ENCODE peak calls at places on chromosome 4, in seven cellular contexts. O, C, I, G, V, B and N are unnamed samples.
A peak's percentile ranks its signal among the peaks of the same experiment; 100 is the strongest.

GRCh38 chr4:68373513-68373912 is 23.6 kb upstream of the YTHDC1 start:
- DNase-seq in V (peak; percentile 61), G (no peak), I (peak; percentile 26), C (peak; percentile 82), B (peak; percentile 84), O (no peak), N (peak; percentile 26)

GRCh38 chr4:39699676-39700409 is 1.9 kb downstream of the UBE2K start:
- DNase-seq in V (no peak), I (no peak), O (no peak), B (peak; percentile 43), G (no peak), C (peak; percentile 40), N (no peak)

GRCh38 chr4:167100120-167100519 is 134.2 kb downstream of the SPOCK3 start:
- DNase-seq in V (no peak), G (no peak), I (no peak), C (peak; percentile 52), B (peak; percentile 32), O (peak; percentile 19), N (no peak)

GRCh38 chr4:163384926-163385325 is 41.2 kb downstream of the NPY5R start:
- DNase-seq in O (no peak), B (no peak), I (no peak), G (no peak), C (no peak), V (no peak), N (no peak)

GRCh38 chr4:173013232-173013932 is 155.2 kb upstream of the GALNT7 start:
- DNase-seq in V (peak; percentile 67), I (peak; percentile 54), B (peak; percentile 57), G (peak; percentile 55), O (no peak), C (peak; percentile 19), N (no peak)

GRCh38 chr4:118941799-118942198 is 53.1 kb downstream of the SYNPO2 start:
- DNase-seq in G (no peak), I (no peak), V (no peak), C (peak; percentile 41), B (peak; percentile 32), O (no peak), N (no peak)

GRCh38 chr4:125546272-125546671 is 231.5 kb downstream of the FAT4 start:
- DNase-seq in C (no peak), O (no peak), I (no peak), V (no peak), B (no peak), G (no peak), N (no peak)

GRCh38 chr4:86498560-86499166 is 95.5 kb upstream of the PTPN13 start:
- DNase-seq in V (peak; percentile 13), C (peak; percentile 72), I (no peak), B (peak; percentile 74), G (peak; percentile 57), O (no peak), N (no peak)

GRCh38 chr4:172546782-172547181 is 621.8 kb upstream of the GALNT7 start:
- DNase-seq in B (no peak), O (no peak), G (no peak), V (no peak), I (no peak), C (no peak), N (no peak)

GRCh38 chr4:66741081-66741480 is 804.2 kb downstream of the CENPC start:
- DNase-seq in B (no peak), V (no peak), C (peak; percentile 59), O (no peak), G (no peak), I (no peak), N (no peak)

GRCh38 chr4:166546009-166546408 is 673.0 kb downstream of the TLL1 start:
- DNase-seq in I (no peak), B (no peak), C (no peak), G (no peak), V (no peak), O (no peak), N (no peak)

GRCh38 chr4:26242451-26242850 is 78.4 kb upstream of the RBPJ start:
- DNase-seq in V (no peak), G (no peak), B (no peak), C (peak; percentile 54), I (no peak), O (no peak), N (no peak)

GRCh38 chr4:72326692-72327632 is 242.1 kb downstream of the ADAMTS3 start:
- DNase-seq in V (no peak), I (no peak), G (peak; percentile 6), O (no peak), C (peak; percentile 13), B (peak; percentile 68), N (no peak)

GRCh38 chr4:163157157-163157556 is 9.5 kb downstream of the NAF1 start:
- DNase-seq in B (peak; percentile 15), G (no peak), O (no peak), I (no peak), C (peak; percentile 40), V (no peak), N (no peak)

GRCh38 chr4:9880411-9881197 is 99.2 kb downstream of the DRD5 start:
- DNase-seq in G (no peak), B (peak; percentile 59), C (no peak), O (no peak), I (no peak), V (no peak), N (no peak)

GRCh38 chr4:44535981-44536380 is 87.4 kb upstream of the KCTD8 start:
- DNase-seq in I (no peak), C (no peak), B (no peak), G (no peak), V (no peak), O (no peak), N (no peak)

GRCh38 chr4:128525939-128526630 is 238.5 kb upstream of the PGRMC2 start:
- DNase-seq in C (no peak), B (peak; percentile 81), G (peak; percentile 29), O (no peak), V (no peak), I (no peak), N (no peak)

GRCh38 chr4:170089274-170089742 is 448 bp downstream of the AADAT start:
- DNase-seq in G (peak; percentile 62), O (no peak), I (no peak), B (peak; percentile 39), C (peak; percentile 39), V (peak; percentile 28), N (no peak)

GRCh38 chr4:76984788-76985211 is 35.2 kb downstream of the SEPTIN11 start:
- DNase-seq in I (no peak), C (peak; percentile 95), B (peak; percentile 99), O (peak; percentile 97), V (no peak), G (peak; percentile 98), N (peak; percentile 89)

GRCh38 chr4:146646601-146647000 is 7.9 kb downstream of the POU4F2 start:
- DNase-seq in I (no peak), O (no peak), V (no peak), G (no peak), B (no peak), C (no peak), N (no peak)

GRCh38 chr4:147336252-147336651 is 144.6 kb upstream of the EDNRA start:
- DNase-seq in V (no peak), C (peak; percentile 25), B (peak; percentile 31), I (no peak), O (no peak), G (no peak), N (no peak)

GRCh38 chr4:175504316-175504715 is 307.7 kb downstream of the GPM6A start:
- DNase-seq in G (no peak), V (no peak), I (no peak), O (no peak), C (peak; percentile 2), B (no peak), N (no peak)

GRCh38 chr4:119000400-119000799 is 111.7 kb downstream of the SYNPO2 start:
- DNase-seq in G (no peak), C (no peak), O (no peak), B (no peak), V (no peak), I (no peak), N (no peak)

GRCh38 chr4:184103755-184104367 is 113.8 kb downstream of the ENPP6 start:
- DNase-seq in B (no peak), O (no peak), V (no peak), G (no peak), I (no peak), C (no peak), N (no peak)

GRCh38 chr4:164977243-164978164 is at the start of gene TRIM61:
- DNase-seq in V (peak; percentile 50), C (no peak), O (no peak), B (peak; percentile 75), G (no peak), I (peak; percentile 37), N (no peak)

GRCh38 chr4:127055349-127055748 is 577.4 kb upstream of the INTU start:
- DNase-seq in I (no peak), O (peak; percentile 66), C (peak; percentile 79), B (peak; percentile 56), G (no peak), V (no peak), N (no peak)

GRCh38 chr4:128153795-128154194 is 92.7 kb downstream of the LARP1B start:
- DNase-seq in I (no peak), O (no peak), G (no peak), B (peak; percentile 58), C (no peak), V (no peak), N (no peak)

GRCh38 chr4:39043058-39043696 is 11.0 kb upstream of the TMEM156 start:
- DNase-seq in C (peak; percentile 69), I (no peak), V (no peak), G (peak; percentile 92), O (no peak), B (peak; percentile 32), N (no peak)

GRCh38 chr4:161813389-161813788 is 350.4 kb downstream of the FSTL5 start:
- DNase-seq in V (no peak), O (no peak), I (no peak), B (no peak), G (no peak), C (no peak), N (no peak)

GRCh38 chr4:40850496-40850895 is 100.7 kb downstream of the NSUN7 start:
- DNase-seq in O (no peak), V (no peak), I (no peak), B (no peak), C (peak; percentile 29), G (no peak), N (no peak)

GRCh38 chr4:85598936-85599335 is 124.0 kb downstream of the ARHGAP24 start:
- DNase-seq in O (no peak), C (no peak), I (no peak), B (no peak), V (no peak), G (no peak), N (no peak)

GRCh38 chr4:88008133-88008621 is 742 bp downstream of the PKD2 start:
- DNase-seq in B (peak; percentile 57), G (peak; percentile 59), V (peak; percentile 58), O (no peak), C (peak; percentile 60), I (peak; percentile 34), N (no peak)

GRCh38 chr4:31366041-31366440 is 645.9 kb downstream of the PCDH7 start:
- DNase-seq in C (no peak), I (no peak), V (no peak), G (no peak), O (peak; percentile 30), B (peak; percentile 20), N (no peak)

GRCh38 chr4:41135761-41136160 is 78.6 kb downstream of the APBB2 start:
- DNase-seq in G (no peak), B (no peak), V (no peak), O (no peak), I (no peak), C (no peak), N (no peak)

GRCh38 chr4:1571986-1572385 is 112.1 kb downstream of the FAM53A start:
- DNase-seq in V (no peak), I (no peak), G (no peak), O (no peak), C (no peak), B (no peak), N (no peak)

GRCh38 chr4:13938299-13938698 is 310.8 kb upstream of the BOD1L1 start:
- DNase-seq in V (no peak), G (no peak), O (no peak), C (no peak), B (no peak), I (no peak), N (no peak)

GRCh38 chr4:53693408-53693807 is 102.1 kb upstream of the LNX1 start:
- DNase-seq in C (peak; percentile 20), B (no peak), O (no peak), V (no peak), G (peak; percentile 81), I (no peak), N (no peak)

GRCh38 chr4:71184195-71184781 is 154.5 kb upstream of the SLC4A4 start:
- DNase-seq in O (no peak), C (peak; percentile 64), V (peak; percentile 17), G (no peak), B (peak; percentile 73), I (no peak), N (no peak)